ENCODE peak calls at places on chromosomes 12 and 14, in six cellular contexts. One of them, this sample, is unnamed.

GRCh38 chr12:62436164-62436503 is 30.5 kb upstream of the MON2 start:
- DNase-seq in NCI-H748 treated with DMSO at 0.1 percent for 48 hours: no peak
- DNase-seq in non-pigmented ciliary epithelial cell: no peak
- DNase-seq in mammary epithelial cell: no peak
- DNase-seq in NCI-H524: no peak
- DNase-seq in effector memory CD4-positive, alpha-beta T cell: no peak
- DNase-seq in this sample: no peak

GRCh38 chr14:36502558-36503508 is 17.2 kb downstream of the NKX2-1 start:
- DNase-seq in NCI-H748 treated with DMSO at 0.1 percent for 48 hours: peak
- DNase-seq in non-pigmented ciliary epithelial cell: no peak
- DNase-seq in mammary epithelial cell: no peak
- DNase-seq in NCI-H524: peak
- DNase-seq in effector memory CD4-positive, alpha-beta T cell: no peak
- DNase-seq in this sample: peak

GRCh38 chr12:118326971-118327370 is 45.7 kb downstream of the TAOK3 start:
- DNase-seq in NCI-H748 treated with DMSO at 0.1 percent for 48 hours: no peak
- DNase-seq in non-pigmented ciliary epithelial cell: no peak
- DNase-seq in mammary epithelial cell: no peak
- DNase-seq in NCI-H524: no peak
- DNase-seq in effector memory CD4-positive, alpha-beta T cell: no peak
- DNase-seq in this sample: no peak

GRCh38 chr12:25500651-25501050 is 52.4 kb downstream of the LMNTD1 start:
- DNase-seq in NCI-H748 treated with DMSO at 0.1 percent for 48 hours: no peak
- DNase-seq in non-pigmented ciliary epithelial cell: no peak
- DNase-seq in mammary epithelial cell: peak
- DNase-seq in NCI-H524: no peak
- DNase-seq in effector memory CD4-positive, alpha-beta T cell: no peak
- DNase-seq in this sample: no peak

GRCh38 chr12:55931780-55932545 is 1.0 kb downstream of the DGKA start:
- DNase-seq in NCI-H748 treated with DMSO at 0.1 percent for 48 hours: no peak
- DNase-seq in non-pigmented ciliary epithelial cell: no peak
- DNase-seq in mammary epithelial cell: no peak
- DNase-seq in NCI-H524: no peak
- DNase-seq in effector memory CD4-positive, alpha-beta T cell: no peak
- DNase-seq in this sample: no peak

GRCh38 chr14:68790656-68791077 is 2.2 kb downstream of the ZFP36L1 start:
- DNase-seq in NCI-H748 treated with DMSO at 0.1 percent for 48 hours: no peak
- DNase-seq in non-pigmented ciliary epithelial cell: no peak
- DNase-seq in mammary epithelial cell: peak
- DNase-seq in NCI-H524: no peak
- DNase-seq in effector memory CD4-positive, alpha-beta T cell: peak
- DNase-seq in this sample: no peak

GRCh38 chr14:23929822-23930294 is 23.7 kb upstream of the DHRS4 start:
- DNase-seq in NCI-H748 treated with DMSO at 0.1 percent for 48 hours: no peak
- DNase-seq in non-pigmented ciliary epithelial cell: peak
- DNase-seq in mammary epithelial cell: peak
- DNase-seq in NCI-H524: peak
- DNase-seq in effector memory CD4-positive, alpha-beta T cell: peak
- DNase-seq in this sample: no peak

GRCh38 chr12:101855364-101855884 is 22.0 kb upstream of the DRAM1 start:
- DNase-seq in NCI-H748 treated with DMSO at 0.1 percent for 48 hours: no peak
- DNase-seq in non-pigmented ciliary epithelial cell: no peak
- DNase-seq in mammary epithelial cell: peak
- DNase-seq in NCI-H524: no peak
- DNase-seq in effector memory CD4-positive, alpha-beta T cell: no peak
- DNase-seq in this sample: no peak

GRCh38 chr14:51738754-51739153 is 87.0 kb downstream of the FRMD6 start:
- DNase-seq in NCI-H748 treated with DMSO at 0.1 percent for 48 hours: no peak
- DNase-seq in non-pigmented ciliary epithelial cell: no peak
- DNase-seq in mammary epithelial cell: no peak
- DNase-seq in NCI-H524: peak
- DNase-seq in effector memory CD4-positive, alpha-beta T cell: no peak
- DNase-seq in this sample: no peak

GRCh38 chr12:23426328-23426727 is 523.1 kb downstream of the SOX5 start:
- DNase-seq in NCI-H748 treated with DMSO at 0.1 percent for 48 hours: no peak
- DNase-seq in non-pigmented ciliary epithelial cell: no peak
- DNase-seq in mammary epithelial cell: no peak
- DNase-seq in NCI-H524: no peak
- DNase-seq in effector memory CD4-positive, alpha-beta T cell: no peak
- DNase-seq in this sample: no peak